ENCODE peak calls at places on chromosome 20, in five cellular contexts. E is AG09319, V is GM13977, P is nephron progenitor cell, G is HL-60. F is an unnamed sample.

GRCh38 chr20:53329781-53330180 is 263.9 kb downstream of the ZNF217 start:
- DNase-seq in E (no peak), P (no peak), G (no peak), V (no peak), F (no peak)

GRCh38 chr20:62302341-62303048 is at the start of gene ADRM1:
- DNase-seq in E (peak; percentile 93), P (peak; percentile 97), G (peak; percentile 89), V (peak; percentile 100), F (peak; percentile 89)

GRCh38 chr20:47815866-47816265 is 30.6 kb upstream of the SULF2 start:
- DNase-seq in P (no peak), G (no peak), E (no peak), V (no peak), F (no peak)

GRCh38 chr20:62193079-62194025 is 10.5 kb downstream of the MTG2 start:
- DNase-seq in G (no peak), P (no peak), V (no peak), E (no peak), F (no peak)

GRCh38 chr20:1478566-1478965 is 11.9 kb upstream of the NSFL1C start:
- DNase-seq in P (no peak), E (no peak), V (no peak), G (no peak), F (no peak)

GRCh38 chr20:51487525-51488279 is 54.8 kb downstream of the NFATC2 start:
- DNase-seq in V (no peak), G (no peak), P (no peak), E (no peak), F (peak; percentile 59)

GRCh38 chr20:25867776-25868649 is 171.4 kb upstream of the ZNF337 start:
- DNase-seq in P (peak; percentile 75), G (no peak), E (no peak), V (peak; percentile 58), F (peak; percentile 34)

GRCh38 chr20:58971429-58971828 is 9.6 kb upstream of the NELFCD start:
- DNase-seq in P (no peak), V (no peak), G (no peak), E (no peak), F (no peak)

GRCh38 chr20:35091808-35092523 is 641 bp downstream of the TRPC4AP start:
- DNase-seq in G (no peak), P (no peak), E (no peak), V (no peak), F (no peak)

GRCh38 chr20:48845721-48846306 is 18.0 kb upstream of the PREX1 start:
- DNase-seq in E (no peak), G (no peak), P (no peak), V (no peak), F (no peak)

GRCh38 chr20:44218441-44218840 is 7.9 kb upstream of the OSER1 start:
- DNase-seq in P (no peak), G (no peak), E (no peak), V (no peak), F (no peak)

GRCh38 chr20:63178889-63179751 is 36.8 kb downstream of the YTHDF1 start:
- DNase-seq in V (peak; percentile 91), G (no peak), P (peak; percentile 81), E (no peak), F (no peak)

GRCh38 chr20:25408170-25408547 is 686 bp downstream of the GINS1 start:
- DNase-seq in V (no peak), G (no peak), P (no peak), E (no peak), F (no peak)

GRCh38 chr20:25551413-25552210 is 33.7 kb downstream of the NINL start:
- DNase-seq in G (no peak), P (no peak), E (no peak), V (no peak), F (no peak)

GRCh38 chr20:2956480-2956879 is 83.2 kb downstream of the PTPRA start:
- DNase-seq in G (no peak), E (no peak), P (no peak), V (no peak), F (no peak)

GRCh38 chr20:61023612-61024011 is 228.4 kb upstream of the CDH4 start:
- DNase-seq in V (no peak), E (no peak), P (no peak), G (no peak), F (no peak)
- TF ChIP-seq CTCF in V (no peak), E (no peak), P (no peak), G (no peak), F (no peak)

GRCh38 chr20:38995536-38996044 is 33.4 kb downstream of the DHX35 start:
- DNase-seq in P (no peak), G (no peak), V (no peak), E (no peak), F (no peak)

GRCh38 chr20:38991814-38992593 is 29.9 kb downstream of the DHX35 start:
- DNase-seq in V (no peak), E (no peak), P (no peak), G (no peak), F (no peak)

GRCh38 chr20:38999217-38999616 is 37.1 kb downstream of the DHX35 start:
- DNase-seq in G (no peak), P (no peak), V (no peak), E (no peak), F (no peak)

GRCh38 chr20:38999965-39000910 is 38.1 kb downstream of the DHX35 start:
- DNase-seq in P (no peak), V (no peak), G (no peak), E (no peak), F (no peak)

DNA sequence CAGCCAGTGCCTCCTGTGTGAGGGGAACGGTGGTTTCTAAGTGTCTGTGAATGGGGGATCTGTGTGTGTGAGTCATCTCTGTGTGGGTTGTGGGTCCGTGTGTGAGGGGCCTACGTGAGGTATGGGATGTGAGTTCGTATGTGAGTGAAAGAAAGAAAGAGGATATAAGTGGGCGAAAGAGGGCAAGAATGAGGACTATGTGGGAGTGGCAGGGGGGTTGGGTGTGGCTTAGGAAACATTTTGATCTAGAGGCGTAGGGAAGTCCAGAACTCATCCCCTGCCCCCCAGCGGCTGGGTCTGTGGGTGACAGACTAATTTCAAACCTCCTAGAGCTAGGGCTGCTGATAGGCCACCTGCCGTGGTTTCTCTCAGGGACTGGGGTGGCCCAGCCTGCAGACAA is 35.5 kb downstream of the DHX35 start:
- DNase-seq in E (no peak), V (peak; percentile 78), P (no peak), G (no peak), F (no peak)
- TF ChIP-seq CTCF in E (no peak), V (peak; percentile 63), P (no peak), G (no peak), F (no peak)

GRCh38 chr20:46139243-46139889 is 21.3 kb downstream of the CD40 start:
- DNase-seq in V (no peak), E (no peak), G (no peak), P (no peak), F (no peak)

GRCh38 chr20:46137816-46138215 is 19.7 kb downstream of the CD40 start:
- DNase-seq in V (no peak), E (no peak), P (no peak), G (no peak), F (no peak)

GRCh38 chr20:46142124-46142523 is 24.0 kb downstream of the CD40 start:
- DNase-seq in P (no peak), V (no peak), G (no peak), E (no peak), F (no peak)

GRCh38 chr20:46135856-46136633 is 17.9 kb downstream of the CD40 start:
- DNase-seq in P (no peak), G (no peak), V (no peak), E (no peak), F (no peak)

DNA sequence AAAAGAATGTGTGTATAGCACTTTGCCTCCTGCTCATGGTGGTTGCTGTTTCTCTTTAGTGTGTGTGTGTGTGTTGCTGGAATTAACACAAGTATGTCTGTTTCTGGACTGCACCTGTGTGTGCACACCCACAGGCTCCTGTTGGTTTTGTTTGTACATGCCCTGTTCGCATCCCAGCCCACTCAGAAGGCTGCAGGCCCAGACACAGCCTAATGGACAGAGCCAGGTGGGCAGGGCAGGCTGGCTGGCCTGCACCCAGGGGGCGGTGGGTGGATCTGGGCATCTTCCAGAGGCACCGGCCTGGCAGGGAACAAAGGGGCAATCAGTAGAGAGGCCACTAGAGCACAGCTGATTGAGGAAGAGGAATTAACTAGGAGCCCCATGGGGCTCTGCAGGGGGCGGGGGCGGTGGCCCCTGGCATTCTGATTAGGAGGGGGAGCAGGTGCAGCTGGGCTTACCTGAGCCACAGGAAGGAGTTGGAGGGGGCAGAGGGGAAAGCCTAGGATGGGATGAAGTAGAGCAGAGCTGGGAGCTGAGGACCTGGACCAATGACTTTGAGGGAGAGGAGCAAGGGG is 21.9 kb downstream of the CD40 start:
- DNase-seq in V (no peak), E (no peak), G (no peak), P (no peak), F (no peak)
- TF ChIP-seq CTCF in V (no peak), E (no peak), G (no peak), P (no peak), F (no peak)

DNA sequence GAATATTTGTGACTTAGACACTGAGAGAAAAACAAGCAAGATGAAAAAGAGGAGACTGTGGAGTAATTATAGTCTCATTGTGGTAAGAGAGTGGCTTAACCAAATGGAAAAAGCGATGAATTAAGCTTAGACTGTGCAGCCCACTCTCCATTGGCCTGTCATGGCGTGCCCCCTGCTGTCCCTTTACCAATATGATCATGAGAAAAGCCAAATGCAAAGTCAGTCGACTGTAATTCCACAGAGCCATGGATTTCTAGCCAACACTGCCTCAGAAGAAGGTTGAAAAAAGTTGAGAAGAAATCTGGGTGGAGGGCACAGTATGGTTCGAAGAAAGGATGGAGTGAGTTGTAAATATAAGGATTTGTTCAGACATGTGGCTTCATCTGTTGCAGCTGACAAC is 251.3 kb downstream of the DOK5 start:
- DNase-seq in V (no peak), P (no peak), E (no peak), G (no peak), F (no peak)
- TF ChIP-seq CTCF in V (peak; percentile 12), P (no peak), E (no peak), G (no peak), F (no peak)

DNA sequence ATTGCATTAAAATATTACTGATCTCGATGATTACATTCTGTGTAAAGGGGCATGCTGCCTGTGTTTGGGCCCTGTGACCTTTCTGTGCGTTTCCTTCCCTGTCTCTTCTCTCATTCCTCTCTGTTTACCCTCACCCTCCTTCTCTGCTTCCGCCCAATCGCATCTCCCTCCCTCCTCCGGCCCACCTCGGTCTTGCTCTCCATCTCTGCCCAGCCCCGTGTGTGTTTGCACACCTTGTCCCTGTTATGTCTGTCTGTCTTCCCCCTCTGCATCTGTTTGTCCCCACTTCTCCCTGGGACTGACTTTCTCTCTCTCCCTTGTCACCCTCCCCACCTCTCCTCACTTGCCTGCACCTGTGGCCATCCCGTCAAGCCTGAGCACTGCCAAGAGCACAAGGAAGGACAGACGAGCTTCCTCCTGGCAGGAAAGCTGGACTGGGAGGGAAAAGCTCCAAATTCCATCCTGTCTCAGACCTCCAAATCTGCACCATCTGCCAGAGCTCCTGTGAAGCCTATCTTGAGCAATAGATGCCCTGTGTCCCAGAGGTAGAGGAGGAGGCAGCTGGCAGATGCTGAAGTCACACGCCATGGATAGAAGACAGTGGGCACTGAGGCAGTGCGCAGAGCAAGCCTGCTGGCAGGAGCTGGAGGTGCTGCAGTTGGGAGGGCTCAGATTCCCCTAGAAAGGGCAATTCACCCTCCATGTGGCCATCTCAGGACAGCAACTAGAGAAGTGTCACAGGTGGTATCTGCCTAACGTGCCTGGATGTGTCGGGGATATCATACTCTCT is 172.3 kb downstream of the PTPRT start:
- DNase-seq in V (no peak), E (no peak), G (no peak), P (no peak), F (no peak)
- TF ChIP-seq CTCF in V (no peak), E (no peak), G (no peak), P (no peak), F (no peak)

F was measured in astrocyte of the cerebellum.